ENCODE peak calls at places on chromosomes 3 and 15, in four cellular contexts. One of them, this sample, is unnamed.

GRCh38 chr15:35843453-35843852 is 297.5 kb upstream of the DPH6 start:
- DNase-seq in gastrocnemius medialis: no peak
- DNase-seq in uterus: no peak
- DNase-seq in HFFc6: no peak
- DNase-seq in this sample: no peak

GRCh38 chr3:82505079-82505756 is 743.8 kb upstream of the GBE1 start:
- DNase-seq in gastrocnemius medialis: no peak
- DNase-seq in uterus: no peak
- DNase-seq in HFFc6: no peak
- DNase-seq in this sample: no peak

GRCh38 chr3:195030791-195031321 is 240.1 kb downstream of the XXYLT1 start:
- DNase-seq in gastrocnemius medialis: no peak
- DNase-seq in uterus: peak
- DNase-seq in HFFc6: no peak
- DNase-seq in this sample: no peak

GRCh38 chr3:98655666-98656065 is 62.3 kb upstream of the CPOX start:
- DNase-seq in gastrocnemius medialis: no peak
- DNase-seq in uterus: no peak
- DNase-seq in HFFc6: peak
- DNase-seq in this sample: no peak

GRCh38 chr3:126118591-126118990 is 34.7 kb upstream of the SLC41A3 start:
- DNase-seq in gastrocnemius medialis: no peak
- DNase-seq in uterus: no peak
- DNase-seq in HFFc6: no peak
- DNase-seq in this sample: no peak

GRCh38 chr15:45714501-45715488 is 80.0 kb downstream of the SQOR start:
- DNase-seq in gastrocnemius medialis: no peak
- DNase-seq in uterus: peak
- DNase-seq in HFFc6: peak
- DNase-seq in this sample: peak

GRCh38 chr15:71532994-71533393 is 277.4 kb upstream of the NR2E3 start:
- DNase-seq in gastrocnemius medialis: no peak
- DNase-seq in uterus: no peak
- DNase-seq in HFFc6: peak
- DNase-seq in this sample: no peak

GRCh38 chr15:62275818-62276217 is 110.7 kb upstream of the C2CD4B start:
- DNase-seq in gastrocnemius medialis: no peak
- DNase-seq in uterus: no peak
- DNase-seq in HFFc6: no peak
- DNase-seq in this sample: no peak

GRCh38 chr3:166445865-166446264 is 608.6 kb upstream of the BCHE start:
- DNase-seq in gastrocnemius medialis: no peak
- DNase-seq in uterus: no peak
- DNase-seq in HFFc6: no peak
- DNase-seq in this sample: no peak

GRCh38 chr3:98784042-98784441 is 20.9 kb downstream of the ST3GAL6 start:
- DNase-seq in gastrocnemius medialis: no peak
- DNase-seq in uterus: no peak
- DNase-seq in HFFc6: no peak
- DNase-seq in this sample: no peak

GRCh38 chr15:101723161-101723873 is 956 bp downstream of the TARS3 start:
- DNase-seq in gastrocnemius medialis: no peak
- DNase-seq in uterus: no peak
- DNase-seq in HFFc6: peak
- DNase-seq in this sample: no peak

GRCh38 chr3:72970942-72971341 is 25.7 kb upstream of the PPP4R2 start:
- DNase-seq in gastrocnemius medialis: no peak
- DNase-seq in uterus: no peak
- DNase-seq in HFFc6: no peak
- DNase-seq in this sample: no peak

GRCh38 chr3:140736863-140737460 is 59.1 kb downstream of the TRIM42 start:
- DNase-seq in gastrocnemius medialis: no peak
- DNase-seq in uterus: peak
- DNase-seq in HFFc6: no peak
- DNase-seq in this sample: no peak

GRCh38 chr3:180630360-180630759 is 28.4 kb downstream of the TTC14 start:
- DNase-seq in gastrocnemius medialis: no peak
- DNase-seq in uterus: no peak
- DNase-seq in HFFc6: no peak
- DNase-seq in this sample: no peak

DNA sequence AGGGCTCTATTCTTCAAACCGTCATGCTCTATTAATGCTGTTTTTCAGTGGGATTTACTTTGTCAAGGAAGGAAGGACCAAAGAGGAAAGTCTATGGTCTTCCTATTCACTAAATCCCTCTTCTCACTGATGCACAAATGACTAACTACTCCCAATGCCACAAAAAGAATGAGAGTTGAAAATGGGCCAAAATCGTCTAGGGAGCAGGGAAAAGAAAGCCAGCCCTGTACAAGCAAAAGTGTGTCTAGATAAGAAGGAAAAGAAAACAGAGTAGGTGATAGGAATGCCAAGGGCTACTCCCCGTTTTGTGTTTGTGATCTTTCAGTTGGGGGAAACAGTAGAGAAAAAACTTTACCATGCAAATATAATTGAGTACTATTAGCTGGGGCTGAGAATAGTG is 97.2 kb upstream of the TMCO5A start:
- DNase-seq in gastrocnemius medialis: no peak
- DNase-seq in uterus: no peak
- DNase-seq in HFFc6: peak
- DNase-seq in this sample: no peak
- TF ChIP-seq CTCF in gastrocnemius medialis: no peak
- TF ChIP-seq CTCF in uterus: no peak
- TF ChIP-seq CTCF in HFFc6: no peak
- TF ChIP-seq CTCF in this sample: no peak

GRCh38 chr3:122661633-122662032 is 19.0 kb upstream of the PARP14 start:
- DNase-seq in gastrocnemius medialis: no peak
- DNase-seq in uterus: no peak
- DNase-seq in HFFc6: no peak
- DNase-seq in this sample: no peak

GRCh38 chr3:122665226-122665786 is 15.3 kb upstream of the PARP14 start:
- DNase-seq in gastrocnemius medialis: no peak
- DNase-seq in uterus: no peak
- DNase-seq in HFFc6: no peak
- DNase-seq in this sample: no peak

DNA sequence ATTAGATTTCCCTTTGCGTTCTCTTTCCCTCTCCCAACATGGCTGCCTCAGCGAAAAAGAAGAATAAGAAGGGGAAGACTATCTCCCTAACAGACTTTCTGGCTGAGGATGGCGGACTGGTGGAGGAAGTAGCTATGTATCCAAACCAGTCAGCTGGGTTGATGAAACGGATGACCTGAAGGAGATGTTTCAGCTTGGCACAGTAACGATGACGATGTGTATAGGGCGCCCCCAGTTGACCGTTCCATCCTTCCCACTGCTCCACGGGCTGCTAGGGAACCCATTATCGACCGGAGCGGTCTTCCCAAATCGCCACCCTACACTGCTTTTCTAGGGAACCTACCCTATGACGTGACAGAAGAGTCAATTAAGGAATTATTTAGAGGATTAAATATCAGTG is 20.1 kb upstream of the PARP14 start:
- DNase-seq in gastrocnemius medialis: no peak
- DNase-seq in uterus: no peak
- DNase-seq in HFFc6: no peak
- DNase-seq in this sample: no peak
- TF ChIP-seq CTCF in gastrocnemius medialis: no peak
- TF ChIP-seq CTCF in uterus: no peak
- TF ChIP-seq CTCF in HFFc6: no peak
- TF ChIP-seq CTCF in this sample: no peak

GRCh38 chr3:132749786-132750185 is 27.6 kb upstream of the NPHP3 start:
- DNase-seq in gastrocnemius medialis: no peak
- DNase-seq in uterus: no peak
- DNase-seq in HFFc6: no peak
- DNase-seq in this sample: no peak
- TF ChIP-seq CTCF in gastrocnemius medialis: no peak
- TF ChIP-seq CTCF in uterus: no peak
- TF ChIP-seq CTCF in HFFc6: no peak
- TF ChIP-seq CTCF in this sample: no peak

DNA sequence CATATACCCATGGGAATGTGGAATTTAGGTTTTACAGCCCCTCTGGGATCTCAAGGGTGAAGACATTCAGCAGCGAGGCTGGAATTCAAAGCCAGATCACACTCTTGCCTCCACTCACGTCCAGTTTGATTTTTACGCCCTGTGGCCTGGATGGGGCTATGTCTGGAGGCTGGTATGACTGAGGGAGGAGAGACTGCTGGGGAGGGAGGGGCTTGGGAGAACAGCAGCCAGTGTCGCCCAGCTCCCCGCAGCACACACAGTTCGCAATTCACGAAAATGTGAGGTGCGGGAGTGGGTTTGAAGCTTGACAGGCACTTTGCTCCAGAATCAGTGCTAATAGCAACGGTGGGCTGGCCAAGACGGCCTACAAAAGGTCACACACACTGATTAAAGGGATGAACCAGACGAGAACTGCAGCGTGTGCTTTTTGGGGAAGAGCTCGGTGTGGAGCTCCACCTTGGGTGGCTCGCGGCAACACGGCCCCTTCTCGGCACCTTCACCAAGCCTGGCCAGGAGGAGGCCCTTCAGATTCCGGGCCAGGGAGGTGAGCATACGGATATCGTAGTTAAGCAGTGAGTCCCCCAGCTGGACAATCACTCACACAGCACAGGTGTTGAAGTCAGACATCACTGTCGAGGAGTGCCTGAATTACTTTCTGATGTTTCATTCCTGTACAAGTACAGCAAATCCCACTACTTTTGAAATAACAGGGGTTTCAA is 16.4 kb downstream of the EHD4 start:
- DNase-seq in gastrocnemius medialis: no peak
- DNase-seq in uterus: no peak
- DNase-seq in HFFc6: no peak
- DNase-seq in this sample: no peak
- TF ChIP-seq CTCF in gastrocnemius medialis: no peak
- TF ChIP-seq CTCF in uterus: no peak
- TF ChIP-seq CTCF in HFFc6: no peak
- TF ChIP-seq CTCF in this sample: no peak

GRCh38 chr15:96657096-96657495 is 326.6 kb downstream of the NR2F2 start:
- DNase-seq in gastrocnemius medialis: no peak
- DNase-seq in uterus: no peak
- DNase-seq in HFFc6: no peak
- DNase-seq in this sample: no peak
- TF ChIP-seq CTCF in gastrocnemius medialis: no peak
- TF ChIP-seq CTCF in uterus: no peak
- TF ChIP-seq CTCF in HFFc6: no peak
- TF ChIP-seq CTCF in this sample: peak

GRCh38 chr3:4720316-4721075 is 227.3 kb downstream of the ITPR1 start:
- DNase-seq in gastrocnemius medialis: peak
- DNase-seq in uterus: peak
- DNase-seq in HFFc6: peak
- DNase-seq in this sample: no peak
- TF ChIP-seq CTCF in gastrocnemius medialis: no peak
- TF ChIP-seq CTCF in uterus: peak
- TF ChIP-seq CTCF in HFFc6: peak
- TF ChIP-seq CTCF in this sample: peak

DNA sequence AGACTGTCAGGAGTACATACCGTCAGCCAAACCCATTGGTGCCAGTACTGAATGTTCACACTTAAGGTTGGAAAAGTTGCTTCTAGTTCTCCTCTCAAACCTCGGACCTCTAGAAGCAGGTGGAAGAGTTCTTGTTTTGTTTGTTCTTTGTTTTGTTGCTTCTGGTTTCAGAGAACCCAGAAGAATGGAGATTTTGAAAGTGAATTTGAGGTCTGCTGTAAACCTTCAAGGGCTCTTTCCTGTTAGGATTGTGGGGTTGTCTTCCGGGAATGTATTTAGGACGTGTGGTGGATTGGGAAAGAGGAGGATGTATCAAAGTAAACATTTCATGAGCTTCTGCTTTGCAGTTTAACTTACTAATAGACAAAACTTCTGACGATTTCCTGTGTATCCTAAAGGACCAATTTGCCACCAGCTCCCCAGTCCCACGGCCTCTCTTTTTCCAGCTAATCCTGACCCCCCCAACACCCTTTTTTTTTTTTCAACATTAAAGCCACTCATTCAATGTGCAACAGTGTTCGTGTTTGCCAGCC is 50.3 kb downstream of the FILIP1L start:
- DNase-seq in gastrocnemius medialis: no peak
- DNase-seq in uterus: no peak
- DNase-seq in HFFc6: peak
- DNase-seq in this sample: no peak
- TF ChIP-seq CTCF in gastrocnemius medialis: no peak
- TF ChIP-seq CTCF in uterus: no peak
- TF ChIP-seq CTCF in HFFc6: no peak
- TF ChIP-seq CTCF in this sample: no peak

DNA sequence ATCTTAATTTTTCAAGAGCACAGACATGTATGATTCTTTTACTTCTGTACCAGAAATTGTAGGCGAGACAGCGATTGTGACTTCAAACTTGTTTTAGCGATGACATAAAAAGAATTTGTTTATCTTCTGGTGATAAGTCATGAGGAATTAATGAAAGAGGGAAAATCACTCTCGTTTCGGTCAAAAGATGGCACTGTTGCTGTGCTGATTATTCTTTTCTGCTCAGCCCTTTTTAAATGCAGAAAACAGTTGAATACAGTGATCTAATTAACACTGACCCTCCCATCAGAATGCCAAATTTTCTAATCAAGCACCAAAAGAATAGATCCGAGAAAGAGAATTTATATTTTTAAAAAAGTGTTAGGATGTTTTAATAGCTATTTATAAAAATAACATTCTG is 52.6 kb downstream of the NSUN3 start:
- DNase-seq in gastrocnemius medialis: no peak
- DNase-seq in uterus: no peak
- DNase-seq in HFFc6: peak
- DNase-seq in this sample: no peak
- TF ChIP-seq CTCF in gastrocnemius medialis: no peak
- TF ChIP-seq CTCF in uterus: peak
- TF ChIP-seq CTCF in HFFc6: peak
- TF ChIP-seq CTCF in this sample: no peak

DNA sequence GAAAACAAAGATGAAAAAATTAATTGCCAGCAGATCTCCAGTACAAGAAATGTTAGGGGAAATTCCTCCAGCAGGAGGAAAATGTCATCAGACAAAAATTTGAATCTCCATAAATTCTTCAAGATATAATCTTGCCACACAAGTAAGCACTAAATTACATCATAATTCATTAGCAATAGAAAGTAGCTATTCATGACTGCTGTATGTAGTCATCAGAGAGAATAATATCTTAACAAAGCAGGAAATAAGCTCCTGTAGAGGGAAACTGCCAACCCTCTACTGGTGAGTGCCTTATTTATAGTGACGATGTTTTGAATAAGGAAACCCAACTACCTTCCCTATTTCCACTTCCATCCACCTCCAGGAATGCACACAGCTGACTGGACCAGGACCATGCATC is 15.8 kb upstream of the SLC27A2 start:
- DNase-seq in gastrocnemius medialis: no peak
- DNase-seq in uterus: no peak
- DNase-seq in HFFc6: peak
- DNase-seq in this sample: no peak
- TF ChIP-seq CTCF in gastrocnemius medialis: no peak
- TF ChIP-seq CTCF in uterus: no peak
- TF ChIP-seq CTCF in HFFc6: peak
- TF ChIP-seq CTCF in this sample: no peak